ENCODE peak calls at places on chromosomes 1 and 21, in five cellular contexts. One of them, this sample, is unnamed. For H3K36me3 and H3K4me1, the result is how much of the 10 kb centered on the place peaks cover.

GRCh38 chr1:157916895-157917294 is 75.3 kb upstream of the CD5L start:
- DNase-seq in right lobe of liver: no peak
- DNase-seq in lung: no peak
- DNase-seq in IMR-90: no peak
- DNase-seq in CD4-positive, CD25-positive, alpha-beta regulatory T cell: no peak
- DNase-seq in this sample: no peak

GRCh38 chr1:44714532-44714931 is 16.4 kb downstream of the RNU5D-1 start:
- DNase-seq in IMR-90: no peak
- DNase-seq in right lobe of liver: no peak
- DNase-seq in CD4-positive, CD25-positive, alpha-beta regulatory T cell: no peak
- DNase-seq in lung: no peak
- DNase-seq in this sample: no peak

GRCh38 chr1:28259935-28260802 is 851 bp downstream of the SESN2 start:
- DNase-seq in right lobe of liver: peak
- DNase-seq in lung: peak
- DNase-seq in IMR-90: peak
- DNase-seq in CD4-positive, CD25-positive, alpha-beta regulatory T cell: no peak
- DNase-seq in this sample: no peak

GRCh38 chr1:203072911-203073310 is 12.9 kb downstream of the MYOG start:
- DNase-seq in IMR-90: peak
- DNase-seq in CD4-positive, CD25-positive, alpha-beta regulatory T cell: no peak
- DNase-seq in right lobe of liver: no peak
- DNase-seq in lung: no peak
- DNase-seq in this sample: no peak

GRCh38 chr1:236522937-236523703 is 662 bp upstream of the LGALS8 start:
- DNase-seq in lung: peak
- DNase-seq in IMR-90: no peak
- DNase-seq in right lobe of liver: peak
- DNase-seq in CD4-positive, CD25-positive, alpha-beta regulatory T cell: peak
- DNase-seq in this sample: no peak

GRCh38 chr21:45043541-45044020 is 30.8 kb upstream of the ADARB1 start:
- DNase-seq in right lobe of liver: no peak
- DNase-seq in lung: no peak
- DNase-seq in IMR-90: no peak
- DNase-seq in CD4-positive, CD25-positive, alpha-beta regulatory T cell: no peak
- DNase-seq in this sample: no peak

GRCh38 chr21:45536301-45537081 is 5.7 kb downstream of the SLC19A1 start:
- DNase-seq in CD4-positive, CD25-positive, alpha-beta regulatory T cell: no peak
- DNase-seq in lung: no peak
- DNase-seq in right lobe of liver: no peak
- DNase-seq in IMR-90: no peak
- DNase-seq in this sample: peak

GRCh38 chr1:171507435-171507834 is 22.1 kb downstream of the PRRC2C start:
- DNase-seq in lung: no peak
- DNase-seq in right lobe of liver: no peak
- DNase-seq in IMR-90: no peak
- DNase-seq in CD4-positive, CD25-positive, alpha-beta regulatory T cell: no peak
- DNase-seq in this sample: no peak

GRCh38 chr1:215777370-215777925 is 210.3 kb downstream of the KCTD3 start:
- DNase-seq in IMR-90: peak
- DNase-seq in lung: no peak
- DNase-seq in CD4-positive, CD25-positive, alpha-beta regulatory T cell: no peak
- DNase-seq in right lobe of liver: no peak
- DNase-seq in this sample: no peak

GRCh38 chr1:87683557-87683956 is 354.9 kb downstream of the LMO4 start:
- DNase-seq in lung: no peak
- DNase-seq in right lobe of liver: no peak
- DNase-seq in IMR-90: no peak
- DNase-seq in CD4-positive, CD25-positive, alpha-beta regulatory T cell: no peak
- DNase-seq in this sample: no peak

GRCh38 chr1:20552728-20553571 is 577 bp downstream of the FAM43B start:
- DNase-seq in right lobe of liver: no peak
- DNase-seq in CD4-positive, CD25-positive, alpha-beta regulatory T cell: peak
- DNase-seq in IMR-90: peak
- DNase-seq in lung: no peak
- DNase-seq in this sample: no peak

GRCh38 chr1:212482006-212482351 is 49.3 kb downstream of the NENF start:
- DNase-seq in right lobe of liver: no peak
- DNase-seq in lung: no peak
- DNase-seq in CD4-positive, CD25-positive, alpha-beta regulatory T cell: no peak
- DNase-seq in IMR-90: peak
- DNase-seq in this sample: no peak

GRCh38 chr1:174875306-174875705 is 124.4 kb upstream of the CACYBP start:
- DNase-seq in IMR-90: no peak
- DNase-seq in CD4-positive, CD25-positive, alpha-beta regulatory T cell: no peak
- DNase-seq in right lobe of liver: peak
- DNase-seq in lung: peak
- DNase-seq in this sample: peak

GRCh38 chr1:4963251-4963650 is 308.8 kb downstream of the AJAP1 start:
- DNase-seq in IMR-90: no peak
- DNase-seq in lung: no peak
- DNase-seq in right lobe of liver: no peak
- DNase-seq in CD4-positive, CD25-positive, alpha-beta regulatory T cell: no peak
- DNase-seq in this sample: no peak

DNA sequence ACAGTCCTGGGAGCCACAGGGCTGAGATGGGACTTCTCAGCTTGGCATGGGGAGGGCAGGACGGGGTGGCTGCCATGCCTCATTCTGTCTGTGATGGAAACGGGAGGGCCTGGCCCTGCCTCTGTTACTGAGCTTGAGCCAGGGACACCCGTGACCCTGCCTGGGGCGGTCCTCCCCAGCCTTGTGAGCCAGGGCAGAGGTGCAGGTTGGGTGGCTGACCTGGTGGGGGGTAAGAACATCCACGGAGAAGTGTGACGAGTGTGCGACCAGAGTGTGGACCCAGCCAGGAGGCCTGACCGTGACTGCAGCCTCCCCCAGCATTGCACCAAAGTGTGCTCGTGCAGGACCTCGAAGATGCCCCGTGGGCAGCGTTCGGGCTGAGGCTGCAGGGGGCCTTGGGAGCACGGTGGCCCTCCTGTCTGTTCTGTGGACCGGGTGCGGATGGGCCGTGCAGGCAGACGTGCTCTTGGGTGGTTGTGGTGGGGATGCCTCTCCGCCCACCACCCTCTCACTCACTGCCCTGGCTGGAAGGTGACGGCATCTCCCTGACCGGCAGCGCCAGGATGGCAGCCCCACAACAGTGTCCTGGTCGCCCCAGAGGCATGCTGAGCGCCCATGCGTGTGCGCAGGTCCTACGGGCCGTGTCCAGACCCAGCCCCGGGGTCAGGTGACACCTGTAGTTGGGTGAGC is 45.4 kb downstream of the SKI start:
- DNase-seq in IMR-90: no peak
- DNase-seq in lung: no peak
- DNase-seq in CD4-positive, CD25-positive, alpha-beta regulatory T cell: no peak
- DNase-seq in right lobe of liver: peak
- DNase-seq in this sample: no peak
- H3K4me3 ChIP-seq in IMR-90: no peak
- H3K4me3 ChIP-seq in lung: no peak
- H3K4me3 ChIP-seq in CD4-positive, CD25-positive, alpha-beta regulatory T cell: no peak
- H3K4me3 ChIP-seq in right lobe of liver: no peak
- H3K4me3 ChIP-seq in this sample: no peak

GRCh38 chr1:45822644-45823043 is 19.2 kb downstream of the MAST2 start:
- DNase-seq in IMR-90: no peak
- DNase-seq in CD4-positive, CD25-positive, alpha-beta regulatory T cell: no peak
- DNase-seq in right lobe of liver: no peak
- DNase-seq in lung: no peak
- DNase-seq in this sample: no peak

GRCh38 chr1:45828841-45829240 is 25.4 kb downstream of the MAST2 start:
- DNase-seq in IMR-90: no peak
- DNase-seq in lung: no peak
- DNase-seq in right lobe of liver: no peak
- DNase-seq in CD4-positive, CD25-positive, alpha-beta regulatory T cell: no peak
- DNase-seq in this sample: no peak

GRCh38 chr1:45824607-45825006 is 21.2 kb downstream of the MAST2 start:
- DNase-seq in IMR-90: no peak
- DNase-seq in lung: no peak
- DNase-seq in CD4-positive, CD25-positive, alpha-beta regulatory T cell: no peak
- DNase-seq in right lobe of liver: no peak
- DNase-seq in this sample: no peak

DNA sequence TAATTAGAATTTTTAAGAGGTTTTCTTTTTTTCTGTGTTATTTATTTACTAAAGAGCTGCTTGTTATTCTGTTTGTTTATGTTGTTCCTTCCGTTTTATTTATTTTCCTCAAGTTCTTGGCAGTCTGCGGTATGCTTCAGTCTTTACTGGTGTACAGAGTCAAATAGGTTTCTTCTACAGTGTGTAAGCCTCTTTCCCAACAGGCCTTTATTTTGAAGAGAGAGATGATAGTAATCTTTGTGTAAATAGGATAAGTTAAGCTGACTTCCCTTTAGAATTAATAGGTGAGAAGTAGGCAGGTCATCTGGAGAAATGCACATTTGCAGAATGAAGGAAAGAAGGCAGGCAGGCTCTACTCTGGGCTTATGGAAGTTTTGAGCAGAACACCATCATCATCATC is 23.8 kb downstream of the MAST2 start:
- DNase-seq in right lobe of liver: no peak
- DNase-seq in CD4-positive, CD25-positive, alpha-beta regulatory T cell: no peak
- DNase-seq in lung: no peak
- DNase-seq in IMR-90: no peak
- DNase-seq in this sample: no peak
- H3K36me3 ChIP-seq in right lobe of liver: under half
- H3K36me3 ChIP-seq in CD4-positive, CD25-positive, alpha-beta regulatory T cell: under half
- H3K36me3 ChIP-seq in lung: under half
- H3K36me3 ChIP-seq in IMR-90: under half
- H3K36me3 ChIP-seq in this sample: under half

DNA sequence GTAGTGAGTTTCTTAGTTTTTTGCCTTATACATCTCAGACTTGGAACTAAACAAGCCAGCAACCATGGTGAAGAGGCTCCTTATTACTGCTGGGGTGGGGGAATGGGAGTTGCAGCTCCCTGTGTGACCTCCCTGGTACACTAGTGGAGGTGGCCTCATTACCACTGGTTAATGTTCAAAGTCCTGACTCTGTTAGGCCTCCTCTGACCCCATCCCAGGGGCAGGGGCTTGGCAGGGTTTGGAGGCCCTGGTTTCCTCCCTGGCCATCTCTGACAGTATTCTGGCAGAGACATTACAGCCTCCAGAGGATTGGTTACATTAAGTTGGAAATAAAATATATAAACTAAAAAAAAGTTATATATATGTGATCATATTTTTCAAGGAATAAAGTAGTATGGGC is 45.2 kb downstream of the CLIC4 start:
- DNase-seq in IMR-90: no peak
- DNase-seq in CD4-positive, CD25-positive, alpha-beta regulatory T cell: no peak
- DNase-seq in right lobe of liver: no peak
- DNase-seq in lung: no peak
- DNase-seq in this sample: no peak
- H3K4me1 ChIP-seq in IMR-90: under half
- H3K4me1 ChIP-seq in CD4-positive, CD25-positive, alpha-beta regulatory T cell: under half
- H3K4me1 ChIP-seq in right lobe of liver: under half
- H3K4me1 ChIP-seq in lung: under half
- H3K4me1 ChIP-seq in this sample: under half

GRCh38 chr1:19477284-19478240 is 7.8 kb downstream of the CAPZB start:
- DNase-seq in right lobe of liver: no peak
- DNase-seq in lung: no peak
- DNase-seq in IMR-90: no peak
- DNase-seq in CD4-positive, CD25-positive, alpha-beta regulatory T cell: peak
- DNase-seq in this sample: peak
- H3K4me3 ChIP-seq in right lobe of liver: no peak
- H3K4me3 ChIP-seq in lung: no peak
- H3K4me3 ChIP-seq in IMR-90: no peak
- H3K4me3 ChIP-seq in CD4-positive, CD25-positive, alpha-beta regulatory T cell: peak
- H3K4me3 ChIP-seq in this sample: peak

GRCh38 chr1:119745034-119745433 is 23.7 kb downstream of the HMGCS2 start:
- DNase-seq in IMR-90: no peak
- DNase-seq in lung: no peak
- DNase-seq in right lobe of liver: no peak
- DNase-seq in CD4-positive, CD25-positive, alpha-beta regulatory T cell: no peak
- DNase-seq in this sample: no peak
- H3K36me3 ChIP-seq in IMR-90: under half
- H3K36me3 ChIP-seq in lung: under half
- H3K36me3 ChIP-seq in right lobe of liver: under half
- H3K36me3 ChIP-seq in CD4-positive, CD25-positive, alpha-beta regulatory T cell: under half
- H3K36me3 ChIP-seq in this sample: under half

This sample was measured in CD8-positive, alpha-beta memory T cell.